ENCODE peak calls at places on chromosomes 16 and 17, in seven cellular contexts. F is SK-N-SH, V is BJ, Z is GM13976, C is thyroid gland, R is AG10803, G is KBM-7. D is an unnamed sample.
A peak's percentile ranks its signal among the peaks of the same experiment; 100 is the strongest.

GRCh38 chr16:89000207-89000959 is 23.4 kb upstream of the CBFA2T3 start:
- DNase-seq in F (no peak), V (no peak), Z (no peak), C (no peak), R (no peak), G (no peak), D (no peak)

GRCh38 chr17:14276535-14277250 is 24.2 kb upstream of the HS3ST3B1 start:
- DNase-seq in F (no peak), V (no peak), Z (no peak), C (no peak), R (no peak), G (no peak), D (no peak)

GRCh38 chr17:59859444-59860025 is 33.2 kb downstream of the TUBD1 start:
- DNase-seq in F (no peak), V (no peak), Z (peak; percentile 32), C (no peak), R (peak; percentile 73), G (peak; percentile 49), D (no peak)

GRCh38 chr17:53227514-53227913 is 595.2 kb upstream of the KIF2B start:
- DNase-seq in F (no peak), V (no peak), Z (no peak), C (no peak), R (no peak), G (no peak), D (no peak)

GRCh38 chr17:413016-413350 is 60.4 kb upstream of the RPH3AL start:
- DNase-seq in F (no peak), V (no peak), Z (no peak), C (no peak), R (no peak), G (no peak), D (no peak)

GRCh38 chr17:61455754-61456681 is 3.8 kb downstream of the TBX4 start:
- DNase-seq in F (no peak), V (no peak), Z (no peak), C (no peak), R (no peak), G (no peak), D (peak; percentile 8)

GRCh38 chr17:40345161-40346034 is 19.1 kb downstream of the GJD3 start:
- DNase-seq in F (peak; percentile 74), V (no peak), Z (peak; percentile 63), C (peak; percentile 86), R (peak; percentile 66), G (peak; percentile 62), D (peak; percentile 86)

GRCh38 chr17:32631341-32632109 is 144.7 kb downstream of the CDK5R1 start:
- DNase-seq in F (no peak), V (no peak), Z (no peak), C (peak; percentile 10), R (peak; percentile 4), G (no peak), D (no peak)

GRCh38 chr16:57266531-57267268 is 17.8 kb downstream of the PLLP start:
- DNase-seq in F (peak; percentile 46), V (no peak), Z (peak; percentile 42), C (peak; percentile 73), R (no peak), G (peak; percentile 62), D (peak; percentile 75)

GRCh38 chr16:66382966-66383299 is 16.4 kb downstream of the CDH5 start:
- DNase-seq in F (no peak), V (peak; percentile 31), Z (no peak), C (no peak), R (peak; percentile 71), G (no peak), D (no peak)

GRCh38 chr17:8003594-8004181 is 1.3 kb downstream of the GUCY2D start:
- DNase-seq in F (no peak), V (no peak), Z (no peak), C (no peak), R (no peak), G (no peak), D (no peak)

GRCh38 chr16:67336111-67336510 is 9.5 kb downstream of the LRRC36 start:
- DNase-seq in F (no peak), V (no peak), Z (no peak), C (no peak), R (no peak), G (no peak), D (no peak)

GRCh38 chr17:46045639-46046038 is 46.6 kb downstream of the STH start:
- DNase-seq in F (no peak), V (no peak), Z (no peak), C (no peak), R (no peak), G (no peak), D (no peak)

GRCh38 chr17:77471984-77472836 is 331.4 kb downstream of the SEC14L1 start:
- DNase-seq in F (peak; percentile 67), V (no peak), Z (no peak), C (peak; percentile 91), R (peak; percentile 73), G (peak; percentile 26), D (no peak)

GRCh38 chr16:90032664-90033346 is 13.5 kb upstream of the DBNDD1 start:
- DNase-seq in F (no peak), V (no peak), Z (no peak), C (no peak), R (peak; percentile 49), G (peak; percentile 30), D (no peak)

GRCh38 chr16:23700509-23700908 is 12.5 kb downstream of the ERN2 start:
- DNase-seq in F (no peak), V (no peak), Z (no peak), C (no peak), R (no peak), G (no peak), D (no peak)

GRCh38 chr16:50121721-50122445 is 31.2 kb upstream of the TENT4B start:
- DNase-seq in F (no peak), V (no peak), Z (peak; percentile 47), C (no peak), R (no peak), G (no peak), D (no peak)

GRCh38 chr17:9367186-9367585 is 208.4 kb downstream of the STX8 start:
- DNase-seq in F (no peak), V (no peak), Z (no peak), C (no peak), R (no peak), G (no peak), D (no peak)

GRCh38 chr16:89923640-89924297 is 627 bp downstream of the TUBB3 start:
- DNase-seq in F (peak; percentile 61), V (no peak), Z (no peak), C (no peak), R (no peak), G (no peak), D (no peak)

GRCh38 chr17:3732171-3732570 is 8.5 kb downstream of the HASPIN start:
- DNase-seq in F (no peak), V (no peak), Z (peak; percentile 82), C (peak; percentile 17), R (peak; percentile 27), G (no peak), D (no peak)

GRCh38 chr16:49643429-49644142 is 212.3 kb downstream of the ZNF423 start:
- DNase-seq in F (no peak), V (peak; percentile 68), Z (no peak), C (no peak), R (peak; percentile 73), G (no peak), D (no peak)

GRCh38 chr16:89052191-89052787 is 41.4 kb upstream of the ACSF3 start:
- DNase-seq in F (peak; percentile 71), V (no peak), Z (no peak), C (no peak), R (no peak), G (no peak), D (no peak)

GRCh38 chr17:78415821-78416301 is 37.4 kb downstream of the PGS1 start:
- DNase-seq in F (no peak), V (no peak), Z (no peak), C (no peak), R (no peak), G (peak; percentile 17), D (no peak)

GRCh38 chr16:25366078-25366477 is 108.4 kb upstream of the ZKSCAN2 start:
- DNase-seq in F (no peak), V (no peak), Z (no peak), C (no peak), R (no peak), G (peak; percentile 55), D (no peak)

GRCh38 chr17:50363217-50364060 is 9.5 kb downstream of the MRPL27 start:
- DNase-seq in F (peak; percentile 82), V (no peak), Z (no peak), C (no peak), R (peak; percentile 27), G (peak; percentile 26), D (no peak)

GRCh38 chr16:50137268-50137667 is 15.8 kb upstream of the TENT4B start:
- DNase-seq in F (no peak), V (no peak), Z (no peak), C (no peak), R (no peak), G (no peak), D (no peak)

GRCh38 chr17:14926526-14927122 is 338.5 kb downstream of the PMP22 start:
- DNase-seq in F (peak; percentile 26), V (no peak), Z (peak; percentile 41), C (peak; percentile 38), R (peak; percentile 78), G (peak; percentile 70), D (peak; percentile 72)

GRCh38 chr16:2900526-2901075 is 11.1 kb upstream of the FLYWCH1 start:
- DNase-seq in F (no peak), V (no peak), Z (no peak), C (no peak), R (no peak), G (no peak), D (no peak)